ENCODE peak calls at places on chromosome 12, in four cellular contexts. One of them, this sample, is unnamed.

GRCh38 chr12:93156091-93156490 is 221.6 kb upstream of the NUDT4 start:
- DNase-seq in HepG2: no peak
- DNase-seq in K562: no peak
- DNase-seq in GM12878: no peak
- DNase-seq in this sample: no peak

GRCh38 chr12:47302111-47302597 is 222.4 kb upstream of the AMIGO2 start:
- DNase-seq in HepG2: no peak
- DNase-seq in K562: peak; percentile 33
- DNase-seq in GM12878: no peak
- DNase-seq in this sample: no peak

GRCh38 chr12:29509503-29509902 is 12.0 kb upstream of the OVCH1 start:
- DNase-seq in HepG2: no peak
- DNase-seq in K562: no peak
- DNase-seq in GM12878: no peak
- DNase-seq in this sample: no peak

GRCh38 chr12:120140603-120141002 is 24.1 kb upstream of the RAB35 start:
- DNase-seq in HepG2: no peak
- DNase-seq in K562: no peak
- DNase-seq in GM12878: no peak
- DNase-seq in this sample: no peak

GRCh38 chr12:121061831-121062230 is 22.8 kb upstream of the OASL start:
- DNase-seq in HepG2: peak; percentile 18
- DNase-seq in K562: peak; percentile 16
- DNase-seq in GM12878: no peak
- DNase-seq in this sample: no peak

GRCh38 chr12:47216150-47216677 is 136.5 kb upstream of the AMIGO2 start:
- DNase-seq in HepG2: no peak
- DNase-seq in K562: peak; percentile 53
- DNase-seq in GM12878: peak; percentile 74
- DNase-seq in this sample: no peak

GRCh38 chr12:29943683-29944082 is 159.9 kb upstream of the TMTC1 start:
- DNase-seq in HepG2: no peak
- DNase-seq in K562: no peak
- DNase-seq in GM12878: no peak
- DNase-seq in this sample: no peak

GRCh38 chr12:26848156-26848825 is 15.3 kb upstream of the ITPR2 start:
- DNase-seq in HepG2: no peak
- DNase-seq in K562: no peak
- DNase-seq in GM12878: no peak
- DNase-seq in this sample: no peak

GRCh38 chr12:57456145-57456700 is 1.1 kb downstream of the INHBE start:
- DNase-seq in HepG2: peak; percentile 77
- DNase-seq in K562: peak; percentile 75
- DNase-seq in GM12878: no peak
- DNase-seq in this sample: peak; percentile 61

GRCh38 chr12:563250-563781 is 99.9 kb downstream of the NINJ2 start:
- DNase-seq in HepG2: no peak
- DNase-seq in K562: no peak
- DNase-seq in GM12878: no peak
- DNase-seq in this sample: no peak

GRCh38 chr12:120397827-120398563 is 29.0 kb upstream of the MSI1 start:
- DNase-seq in HepG2: no peak
- DNase-seq in K562: no peak
- DNase-seq in GM12878: no peak
- DNase-seq in this sample: no peak

GRCh38 chr12:76645934-76646333 is 86.4 kb upstream of the OSBPL8 start:
- DNase-seq in HepG2: no peak
- DNase-seq in K562: no peak
- DNase-seq in GM12878: no peak
- DNase-seq in this sample: no peak

GRCh38 chr12:76641073-76641472 is 81.5 kb upstream of the OSBPL8 start:
- DNase-seq in HepG2: no peak
- DNase-seq in K562: no peak
- DNase-seq in GM12878: no peak
- DNase-seq in this sample: no peak

GRCh38 chr12:76641961-76642360 is 82.4 kb upstream of the OSBPL8 start:
- DNase-seq in HepG2: no peak
- DNase-seq in K562: no peak
- DNase-seq in GM12878: no peak
- DNase-seq in this sample: no peak

GRCh38 chr12:76644950-76645349 is 85.4 kb upstream of the OSBPL8 start:
- DNase-seq in HepG2: no peak
- DNase-seq in K562: no peak
- DNase-seq in GM12878: no peak
- DNase-seq in this sample: no peak

DNA sequence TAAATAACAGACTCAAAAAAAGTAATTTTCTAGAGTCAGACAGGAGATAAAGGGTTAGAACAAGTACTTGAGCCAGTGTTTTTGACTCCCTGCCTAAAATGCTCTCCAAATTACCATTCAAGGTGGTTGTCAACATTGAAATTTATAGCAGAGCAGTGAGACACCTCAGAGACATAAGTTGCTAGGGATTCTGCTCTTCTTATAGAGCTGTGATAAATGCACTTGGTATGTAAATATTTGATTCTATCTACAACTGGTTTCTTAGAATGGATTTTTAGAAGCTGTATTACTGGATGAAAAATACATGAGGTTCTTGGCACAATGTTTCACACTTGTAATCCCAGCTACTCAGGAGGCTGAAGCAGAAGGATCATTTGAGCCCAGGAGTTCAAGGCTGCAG is 83.9 kb upstream of the OSBPL8 start:
- DNase-seq in HepG2: no peak
- DNase-seq in K562: no peak
- DNase-seq in GM12878: no peak
- DNase-seq in this sample: no peak
- TF ChIP-seq TARDBP in HepG2: no peak
- TF ChIP-seq TARDBP in K562: no peak
- TF ChIP-seq TARDBP in GM12878: no peak
- TF ChIP-seq TARDBP in this sample: no peak

GRCh38 chr12:6788972-6789905 is at the start of gene CD4:
- DNase-seq in HepG2: no peak
- DNase-seq in K562: no peak
- DNase-seq in GM12878: no peak
- DNase-seq in this sample: no peak
- TF ChIP-seq FOXK2 in HepG2: no peak
- TF ChIP-seq FOXK2 in K562: no peak
- TF ChIP-seq FOXK2 in GM12878: no peak
- TF ChIP-seq FOXK2 in this sample: no peak

GRCh38 chr12:52988933-52989332 is 17.3 kb upstream of the EIF4B start:
- DNase-seq in HepG2: no peak
- DNase-seq in K562: no peak
- DNase-seq in GM12878: no peak
- DNase-seq in this sample: no peak

GRCh38 chr12:52990206-52990605 is 16.1 kb upstream of the EIF4B start:
- DNase-seq in HepG2: no peak
- DNase-seq in K562: no peak
- DNase-seq in GM12878: no peak
- DNase-seq in this sample: no peak

GRCh38 chr12:52993558-52993869 is 12.7 kb upstream of the EIF4B start:
- DNase-seq in HepG2: no peak
- DNase-seq in K562: no peak
- DNase-seq in GM12878: no peak
- DNase-seq in this sample: no peak

DNA sequence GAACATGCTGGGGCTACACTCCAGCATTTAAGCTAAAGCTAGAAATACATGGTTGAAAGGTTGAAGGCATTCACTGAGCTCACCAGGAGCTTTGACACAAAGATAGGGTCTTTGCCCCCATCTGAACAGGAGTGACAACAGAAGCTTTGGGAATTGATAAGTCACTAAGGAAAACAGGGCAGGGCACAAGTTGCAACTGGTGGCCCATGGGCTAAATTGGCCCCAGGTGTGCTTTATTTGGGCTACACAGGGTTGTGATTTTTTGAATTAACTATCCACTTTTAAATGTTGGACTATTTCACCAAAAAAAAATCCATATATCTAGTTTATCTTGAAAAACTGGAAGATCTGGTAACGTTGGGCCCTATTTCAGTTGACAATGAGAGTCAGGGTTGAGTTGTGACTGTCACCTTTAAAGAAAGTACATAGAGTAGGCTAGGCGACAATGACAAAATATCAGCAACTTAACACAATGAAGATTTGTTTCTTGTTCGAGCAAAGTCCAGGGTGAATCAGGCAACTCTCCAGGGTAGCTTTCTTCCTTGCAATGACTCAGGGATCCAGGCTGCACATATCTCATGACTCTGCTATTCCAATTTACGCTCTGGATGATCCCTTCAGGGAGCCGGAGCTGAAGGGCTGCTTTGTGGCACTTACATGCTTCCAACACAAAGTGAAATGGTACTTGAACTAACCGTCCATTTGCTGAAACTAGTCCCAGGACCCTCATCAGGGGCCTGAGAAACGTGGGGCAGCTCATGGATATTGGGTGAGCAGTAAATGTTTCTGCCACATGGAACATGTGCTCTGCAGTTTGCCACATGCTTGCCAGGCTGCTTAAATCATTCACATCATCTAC is 13.3 kb upstream of the EIF4B start:
- DNase-seq in HepG2: peak; percentile 99
- DNase-seq in K562: peak; percentile 75
- DNase-seq in GM12878: no peak
- DNase-seq in this sample: no peak
- TF ChIP-seq TARDBP in HepG2: peak; percentile 46
- TF ChIP-seq TARDBP in K562: no peak
- TF ChIP-seq TARDBP in GM12878: no peak
- TF ChIP-seq TARDBP in this sample: no peak

DNA sequence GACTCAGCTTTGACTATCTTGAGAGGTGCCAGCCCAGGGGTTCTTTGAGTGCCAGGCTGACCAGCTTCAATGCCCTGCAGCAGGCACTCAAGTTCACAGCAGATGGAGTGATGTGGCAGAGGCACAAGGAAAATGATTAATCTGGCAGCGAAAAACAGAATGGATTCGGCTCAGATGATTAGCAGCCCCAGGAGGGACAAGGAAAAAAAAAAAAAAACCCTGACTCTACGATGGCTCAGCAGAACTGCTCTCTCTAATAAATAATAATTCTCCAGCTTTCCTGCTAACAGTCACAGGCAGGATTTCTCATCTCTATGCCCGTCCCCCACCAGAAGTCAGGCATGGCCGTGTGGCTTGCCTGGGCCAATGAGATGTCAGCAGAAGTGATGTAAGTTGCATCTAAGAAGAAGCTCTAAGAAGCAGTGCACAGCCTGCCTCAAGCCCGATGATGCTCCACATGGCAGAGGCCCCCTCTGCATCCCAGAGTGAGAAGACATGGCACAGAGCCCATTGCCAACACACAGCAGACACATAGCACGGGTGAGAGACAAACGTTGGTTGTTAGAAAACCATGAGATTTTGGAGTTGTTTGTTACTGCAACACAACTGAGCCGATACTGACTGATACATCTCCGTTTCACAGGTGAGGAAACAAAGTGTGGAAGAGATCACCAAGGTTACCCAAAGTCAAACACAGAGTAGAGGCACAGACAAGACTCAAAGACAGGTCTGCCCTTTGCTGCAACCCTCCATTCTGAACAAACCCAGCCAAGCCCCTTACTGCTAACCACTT is 111.0 kb downstream of the SCARB1 start:
- DNase-seq in HepG2: no peak
- DNase-seq in K562: no peak
- DNase-seq in GM12878: no peak
- DNase-seq in this sample: no peak
- TF ChIP-seq FOXK2 in HepG2: no peak
- TF ChIP-seq FOXK2 in K562: no peak
- TF ChIP-seq FOXK2 in GM12878: no peak
- TF ChIP-seq FOXK2 in this sample: no peak

DNA sequence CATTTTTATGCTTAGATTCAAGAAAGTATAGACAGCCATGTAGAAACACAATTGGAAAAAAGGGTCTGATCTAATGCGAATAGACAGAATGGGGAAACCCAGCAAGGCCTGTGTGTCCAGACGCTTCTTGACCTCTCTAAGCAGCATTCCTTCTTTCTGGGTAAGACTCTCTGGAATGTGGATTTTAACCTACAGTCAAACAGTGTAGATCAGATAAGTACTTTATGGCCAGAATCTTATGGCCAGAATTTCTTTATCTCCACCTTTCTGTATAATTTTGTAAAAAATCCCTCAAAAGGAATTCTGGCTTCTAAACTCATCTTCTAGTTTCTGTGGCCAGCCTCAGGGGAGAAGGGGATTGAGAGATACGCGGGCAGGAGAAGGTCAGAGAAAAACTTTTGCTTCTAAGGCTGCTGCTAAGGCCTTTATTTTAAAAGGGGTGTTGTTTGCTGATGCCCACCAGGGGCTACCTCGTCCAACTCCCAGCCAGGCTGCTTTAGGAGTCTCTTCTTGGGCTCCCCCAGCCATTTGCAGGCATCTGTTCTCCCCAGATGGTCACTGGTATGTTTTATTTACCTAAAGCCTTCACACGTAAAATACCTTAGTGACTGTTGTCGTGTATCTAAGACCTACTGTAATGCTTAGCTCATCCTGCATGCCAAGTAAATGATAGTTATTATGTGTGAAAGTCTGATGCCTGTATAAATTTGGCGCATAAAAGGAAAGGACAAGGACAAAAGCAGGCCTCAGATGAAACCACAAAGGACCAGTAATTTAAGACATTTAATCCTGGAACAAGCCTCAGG is 68.4 kb downstream of the ANO6 start:
- DNase-seq in HepG2: peak; percentile 31
- DNase-seq in K562: no peak
- DNase-seq in GM12878: no peak
- DNase-seq in this sample: no peak
- TF ChIP-seq TARDBP in HepG2: no peak
- TF ChIP-seq TARDBP in K562: no peak
- TF ChIP-seq TARDBP in GM12878: no peak
- TF ChIP-seq TARDBP in this sample: no peak

GRCh38 chr12:3165311-3165931 is 88.2 kb downstream of the TSPAN9 start:
- DNase-seq in HepG2: no peak
- DNase-seq in K562: no peak
- DNase-seq in GM12878: no peak
- DNase-seq in this sample: no peak

GRCh38 chr12:3160081-3160480 is 82.9 kb downstream of the TSPAN9 start:
- DNase-seq in HepG2: no peak
- DNase-seq in K562: no peak
- DNase-seq in GM12878: no peak
- DNase-seq in this sample: no peak

GRCh38 chr12:3164454-3165310 is 87.5 kb downstream of the TSPAN9 start:
- DNase-seq in HepG2: peak; percentile 94
- DNase-seq in K562: no peak
- DNase-seq in GM12878: no peak
- DNase-seq in this sample: no peak

GRCh38 chr12:3158851-3159465 is 81.8 kb downstream of the TSPAN9 start:
- DNase-seq in HepG2: no peak
- DNase-seq in K562: no peak
- DNase-seq in GM12878: no peak
- DNase-seq in this sample: no peak

GRCh38 chr12:3161861-3162260 is 84.7 kb downstream of the TSPAN9 start:
- DNase-seq in HepG2: peak; percentile 15
- DNase-seq in K562: no peak
- DNase-seq in GM12878: no peak
- DNase-seq in this sample: no peak
- TF ChIP-seq FOXK2 in HepG2: no peak
- TF ChIP-seq FOXK2 in K562: no peak
- TF ChIP-seq FOXK2 in GM12878: no peak
- TF ChIP-seq FOXK2 in this sample: no peak

GRCh38 chr12:66813137-66813867 is 134.4 kb upstream of the GRIP1 start:
- DNase-seq in HepG2: peak; percentile 2
- DNase-seq in K562: peak; percentile 5
- DNase-seq in GM12878: no peak
- DNase-seq in this sample: no peak
- TF ChIP-seq TARDBP in HepG2: no peak
- TF ChIP-seq TARDBP in K562: no peak
- TF ChIP-seq TARDBP in GM12878: no peak
- TF ChIP-seq TARDBP in this sample: no peak

This sample was measured in HEK293T.